ENCODE peak calls at places on chromosomes 2 and 18, in nine cellular contexts. B is H9; W is ovary; R is spleen; Q is CD8-positive, alpha-beta T cell; D is effector memory CD4-positive, alpha-beta T cell; P is suprapubic skin; U is left ventricle myocardium inferior; A is cardiac muscle cell. C is an unnamed sample. For H3K4me1, the result is how much of the 10 kb centered on the place peaks cover.

GRCh38 chr2:67013821-67014220 is 383.3 kb upstream of the ETAA1 start:
- DNase-seq in B (no peak), W (no peak), R (no peak), Q (no peak), D (no peak), P (no peak), U (no peak), A (no peak), C (no peak)

GRCh38 chr2:100957971-100958653 is 44.0 kb upstream of the RPL31 start:
- DNase-seq in B (no peak), W (no peak), R (peak), Q (no peak), D (no peak), P (no peak), U (no peak), A (no peak), C (no peak)

GRCh38 chr2:237383991-237384671 is 29.8 kb downstream of the COL6A3 start:
- DNase-seq in B (no peak), W (no peak), R (no peak), Q (no peak), D (no peak), P (no peak), U (no peak), A (no peak), C (no peak)

GRCh38 chr2:33015421-33016142 is 68.8 kb downstream of the LTBP1 start:
- DNase-seq in B (no peak), W (no peak), R (no peak), Q (no peak), D (no peak), P (no peak), U (no peak), A (peak), C (no peak)

GRCh38 chr18:46156124-46156745 is 52.0 kb downstream of the HAUS1 start:
- DNase-seq in B (no peak), W (no peak), R (no peak), Q (peak), D (no peak), P (no peak), U (no peak), A (no peak), C (peak)

GRCh38 chr2:74834806-74835755 is 1.2 kb downstream of the HK2 start:
- DNase-seq in B (peak), W (peak), R (peak), Q (peak), D (peak), P (no peak), U (peak), A (peak), C (peak)

GRCh38 chr2:144890828-144891227 is 370.9 kb upstream of the ZEB2 start:
- DNase-seq in B (no peak), W (no peak), R (no peak), Q (no peak), D (no peak), P (no peak), U (no peak), A (peak), C (no peak)

GRCh38 chr2:173058097-173058496 is 17.5 kb upstream of the MAP3K20 start:
- DNase-seq in B (no peak), W (no peak), R (no peak), Q (no peak), D (no peak), P (no peak), U (no peak), A (no peak), C (no peak)

GRCh38 chr2:170660406-170660805 is 54.7 kb upstream of the SP5 start:
- DNase-seq in B (no peak), W (no peak), R (no peak), Q (no peak), D (no peak), P (no peak), U (no peak), A (no peak), C (no peak)

GRCh38 chr18:79517322-79517721 is 121.6 kb downstream of the NFATC1 start:
- DNase-seq in B (peak), W (no peak), R (peak), Q (peak), D (no peak), P (peak), U (no peak), A (no peak), C (peak)

GRCh38 chr2:188293601-188294482 is 2.2 kb downstream of the GULP1 start:
- DNase-seq in B (no peak), W (peak), R (no peak), Q (no peak), D (no peak), P (peak), U (peak), A (peak), C (no peak)

GRCh38 chr18:77250926-77251729 is 1.5 kb downstream of the GALR1 start:
- DNase-seq in B (peak), W (no peak), R (no peak), Q (no peak), D (no peak), P (no peak), U (no peak), A (no peak), C (no peak)

GRCh38 chr2:105904938-105905337 is 160.2 kb downstream of the NCK2 start:
- DNase-seq in B (no peak), W (no peak), R (no peak), Q (no peak), D (no peak), P (no peak), U (no peak), A (no peak), C (no peak)

GRCh38 chr2:102717308-102718018 is 44.4 kb upstream of the TMEM182 start:
- DNase-seq in B (no peak), W (no peak), R (no peak), Q (no peak), D (no peak), P (no peak), U (no peak), A (no peak), C (no peak)

GRCh38 chr2:236498369-236498768 is 71.3 kb upstream of the ACKR3 start:
- DNase-seq in B (no peak), W (no peak), R (no peak), Q (no peak), D (no peak), P (no peak), U (peak), A (no peak), C (no peak)

GRCh38 chr2:142483653-142484052 is 352.8 kb upstream of the LRP1B start:
- DNase-seq in B (no peak), W (no peak), R (no peak), Q (no peak), D (no peak), P (no peak), U (no peak), A (no peak), C (no peak)

GRCh38 chr2:7203056-7203467 is 285.9 kb downstream of the RNF144A start:
- DNase-seq in B (peak), W (peak), R (no peak), Q (peak), D (peak), P (no peak), U (no peak), A (peak), C (peak)

GRCh38 chr18:23330423-23330822 is 122.7 kb upstream of the RIOK3 start:
- DNase-seq in B (no peak), W (no peak), R (no peak), Q (no peak), D (no peak), P (no peak), U (no peak), A (no peak), C (no peak)

GRCh38 chr18:73884868-73885267 is 262.8 kb downstream of the FBXO15 start:
- DNase-seq in B (no peak), W (no peak), R (no peak), Q (no peak), D (no peak), P (no peak), U (no peak), A (no peak), C (no peak)

GRCh38 chr18:48727685-48728084 is 188.9 kb downstream of the CTIF start:
- DNase-seq in B (no peak), W (no peak), R (no peak), Q (no peak), D (no peak), P (no peak), U (no peak), A (no peak), C (no peak)

GRCh38 chr2:12017499-12018185 is 271.2 kb downstream of the LPIN1 start:
- DNase-seq in B (no peak), W (no peak), R (no peak), Q (no peak), D (no peak), P (no peak), U (no peak), A (peak), C (no peak)

GRCh38 chr2:149090706-149091105 is 52.2 kb downstream of the LYPD6B start:
- DNase-seq in B (no peak), W (no peak), R (no peak), Q (no peak), D (no peak), P (no peak), U (no peak), A (no peak), C (no peak)

GRCh38 chr2:167869200-167869599 is 378.2 kb downstream of the STK39 start:
- DNase-seq in B (no peak), W (no peak), R (no peak), Q (no peak), D (no peak), P (no peak), U (no peak), A (no peak), C (no peak)

GRCh38 chr18:9918016-9918680 is 4.3 kb downstream of the VAPA start:
- DNase-seq in B (no peak), W (no peak), R (no peak), Q (no peak), D (no peak), P (no peak), U (no peak), A (no peak), C (no peak)

GRCh38 chr2:120766758-120767351 is 31.2 kb downstream of the GLI2 start:
- DNase-seq in B (peak), W (peak), R (peak), Q (no peak), D (no peak), P (no peak), U (no peak), A (no peak), C (no peak)

GRCh38 chr2:126902152-126902835 is 3.6 kb downstream of the TEX51 start:
- DNase-seq in B (peak), W (no peak), R (no peak), Q (no peak), D (no peak), P (peak), U (no peak), A (no peak), C (no peak)

GRCh38 chr18:58603365-58604067 is 25.4 kb downstream of the ALPK2 start:
- DNase-seq in B (no peak), W (no peak), R (no peak), Q (no peak), D (no peak), P (no peak), U (no peak), A (peak), C (no peak)

GRCh38 chr2:8177550-8177949 is 504.3 kb upstream of the ID2 start:
- DNase-seq in B (no peak), W (no peak), R (no peak), Q (no peak), D (no peak), P (no peak), U (no peak), A (no peak), C (no peak)

GRCh38 chr2:74735009-74735408 is 81.0 kb downstream of the SEMA4F start:
- DNase-seq in B (no peak), W (no peak), R (no peak), Q (no peak), D (no peak), P (no peak), U (no peak), A (no peak), C (no peak)

GRCh38 chr2:176281267-176281666 is 12.0 kb downstream of the MTX2 start:
- DNase-seq in B (no peak), W (no peak), R (no peak), Q (no peak), D (no peak), P (no peak), U (no peak), A (no peak), C (no peak)

GRCh38 chr2:137935591-137935990 is 28.7 kb upstream of the HNMT start:
- DNase-seq in B (no peak), W (no peak), R (no peak), Q (no peak), D (no peak), P (no peak), U (no peak), A (no peak), C (no peak)

GRCh38 chr2:227106845-227107759 is 56.9 kb downstream of the COL4A4 start:
- DNase-seq in B (peak), W (no peak), R (no peak), Q (peak), D (no peak), P (no peak), U (no peak), A (peak), C (peak)

GRCh38 chr2:172038604-172039003 is 38.9 kb downstream of the METAP1D start:
- DNase-seq in B (no peak), W (no peak), R (no peak), Q (no peak), D (no peak), P (no peak), U (no peak), A (no peak), C (no peak)

GRCh38 chr2:121485039-121485438 is 45.6 kb upstream of the RNU4ATAC start:
- DNase-seq in B (no peak), W (no peak), R (no peak), Q (no peak), D (no peak), P (no peak), U (no peak), A (no peak), C (no peak)

GRCh38 chr2:109448946-109449788 is 164.6 kb downstream of the SEPTIN10 start:
- DNase-seq in B (no peak), W (no peak), R (peak), Q (no peak), D (no peak), P (peak), U (peak), A (no peak), C (no peak)

GRCh38 chr2:64337314-64337713 is 116.6 kb upstream of the LGALSL start:
- DNase-seq in B (no peak), W (no peak), R (no peak), Q (no peak), D (no peak), P (peak), U (no peak), A (no peak), C (no peak)

GRCh38 chr2:37645363-37645762 is 26.1 kb downstream of the CDC42EP3 start:
- DNase-seq in B (no peak), W (no peak), R (no peak), Q (no peak), D (no peak), P (no peak), U (no peak), A (no peak), C (no peak)

GRCh38 chr2:79223539-79223938 is 64.0 kb upstream of the REG3A start:
- DNase-seq in B (no peak), W (no peak), R (no peak), Q (no peak), D (no peak), P (no peak), U (no peak), A (no peak), C (no peak)

GRCh38 chr2:15790326-15790725 is 150.0 kb upstream of the MYCN start:
- DNase-seq in B (no peak), W (no peak), R (peak), Q (no peak), D (no peak), P (no peak), U (no peak), A (no peak), C (no peak)

GRCh38 chr2:56011624-56012023 is 88.0 kb upstream of the EFEMP1 start:
- DNase-seq in B (no peak), W (no peak), R (no peak), Q (no peak), D (no peak), P (no peak), U (no peak), A (no peak), C (no peak)
- H3K4me1 ChIP-seq in B (under half), W (under half), R (under half), Q (under half), D (under half), P (under half), U (under half), A (under half), C (under half)

GRCh38 chr2:82539222-82539621 is 1919.9 kb downstream of the SUCLG1 start:
- DNase-seq in B (no peak), W (no peak), R (no peak), Q (no peak), D (no peak), P (no peak), U (no peak), A (peak), C (no peak)
- H3K4me1 ChIP-seq in B (under half), W (under half), R (under half), Q (under half), D (under half), P (under half), U (under half), A (under half), C (under half)

GRCh38 chr2:86189782-86190416 is 5.4 kb downstream of the IMMT start:
- DNase-seq in B (no peak), W (no peak), R (no peak), Q (no peak), D (no peak), P (no peak), U (no peak), A (no peak), C (no peak)
- H3K4me1 ChIP-seq in B (under half), W (under half), R (under half), Q (half or more), D (under half), P (under half), U (half or more), A (under half), C (half or more)

DNA sequence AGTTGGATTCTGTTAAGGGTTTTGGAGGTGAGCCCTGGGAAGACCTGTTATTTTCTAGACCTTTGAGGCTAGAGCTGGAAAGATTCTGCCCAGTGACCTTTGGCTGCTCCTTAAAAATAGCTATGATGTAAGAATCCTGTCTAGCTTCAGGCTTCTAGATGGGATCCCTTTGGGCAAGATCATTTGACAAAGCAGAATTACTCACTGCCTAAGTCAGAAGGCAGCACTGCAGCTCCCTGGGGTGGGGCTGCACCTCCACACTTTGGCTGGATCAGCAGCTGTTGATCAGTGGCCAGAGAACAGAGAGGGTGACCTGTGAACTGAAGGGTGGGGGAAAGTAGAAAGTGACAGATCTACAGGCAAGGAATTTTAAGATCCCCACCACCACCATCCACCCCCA is 103.8 kb downstream of the ASAP2 start:
- DNase-seq in B (no peak), W (peak), R (no peak), Q (no peak), D (no peak), P (no peak), U (peak), A (no peak), C (no peak)
- H3K4me1 ChIP-seq in B (under half), W (under half), R (under half), Q (under half), D (under half), P (under half), U (half or more), A (under half), C (under half)

GRCh38 chr2:222000326-222000725 is 298.5 kb downstream of the PAX3 start:
- DNase-seq in B (no peak), W (no peak), R (no peak), Q (no peak), D (no peak), P (no peak), U (no peak), A (no peak), C (no peak)
- H3K4me1 ChIP-seq in B (under half), W (under half), R (under half), Q (under half), D (under half), P (under half), U (under half), A (under half), C (under half)